ENCODE peak calls at places on chromosomes 16 and 17, in six cellular contexts. E, I, H, A, U and F are unnamed samples.

GRCh38 chr16:58025351-58026138 is at the start of gene MMP15:
- DNase-seq in A (peak; percentile 47), H (peak; percentile 99), U (peak; percentile 74), I (peak; percentile 95), E (peak; percentile 16), F (peak; percentile 45)

GRCh38 chr16:49473131-49473530 is 99.5 kb downstream of the C16orf78 start:
- DNase-seq in H (peak; percentile 11), U (no peak), A (no peak), E (no peak), I (no peak), F (no peak)

GRCh38 chr17:76556759-76557367 is 17.0 kb downstream of the PRCD start:
- DNase-seq in I (no peak), U (no peak), H (peak; percentile 35), E (no peak), A (no peak), F (no peak)

GRCh38 chr16:67499159-67499558 is 15.8 kb upstream of the AGRP start:
- DNase-seq in I (no peak), E (no peak), U (no peak), A (no peak), H (no peak), F (no peak)

GRCh38 chr17:77436058-77436442 is 295.3 kb downstream of the SEC14L1 start:
- DNase-seq in U (no peak), I (no peak), A (no peak), H (peak; percentile 78), E (no peak), F (no peak)

GRCh38 chr17:38354466-38354865 is 2.8 kb downstream of the SOCS7 start:
- DNase-seq in A (no peak), I (no peak), U (no peak), E (no peak), H (no peak), F (no peak)

GRCh38 chr17:59331929-59332889 is 754 bp downstream of the YPEL2 start:
- DNase-seq in I (peak; percentile 37), A (peak; percentile 61), U (peak; percentile 67), H (no peak), E (no peak), F (no peak)

GRCh38 chr17:39618956-39619785 is 7.6 kb upstream of the PPP1R1B start:
- DNase-seq in E (no peak), U (no peak), H (no peak), A (no peak), I (no peak), F (no peak)

GRCh38 chr16:47528431-47528830 is 67.3 kb downstream of the PHKB start:
- DNase-seq in A (no peak), H (no peak), U (no peak), E (no peak), I (no peak), F (no peak)